ENCODE peak calls at places on chromosomes 3 and 15, in four cellular contexts. F is transverse colon, U is heart left ventricle, P is HCT116. N is an unnamed sample.

GRCh38 chr15:70147178-70147760 is 49.6 kb upstream of the TLE3 start:
- DNase-seq in F (no peak), U (no peak), P (no peak), N (no peak)

GRCh38 chr3:143240921-143241320 is 121.3 kb downstream of the CHST2 start:
- DNase-seq in P (no peak), F (no peak), U (no peak), N (no peak)

GRCh38 chr15:80455668-80456442 is 51.7 kb downstream of the ARNT2 start:
- DNase-seq in P (peak), F (peak), U (no peak), N (peak)

GRCh38 chr3:127151992-127152391 is 40.9 kb upstream of the PRR23E start:
- DNase-seq in P (no peak), F (no peak), U (no peak), N (no peak)

GRCh38 chr3:37945407-37945802 is 45.2 kb upstream of the VILL start:
- DNase-seq in F (no peak), P (no peak), U (no peak), N (no peak)

GRCh38 chr15:45548753-45549520 is 26.4 kb upstream of the SLC30A4 start:
- DNase-seq in P (no peak), U (no peak), F (no peak), N (no peak)

GRCh38 chr15:61032600-61033286 is 196.4 kb downstream of the RORA start:
- DNase-seq in F (peak), U (no peak), P (no peak), N (peak)

GRCh38 chr3:7340795-7341194 is 479.9 kb downstream of the GRM7 start:
- DNase-seq in U (no peak), P (peak), F (no peak), N (no peak)

GRCh38 chr15:54618120-54618519 is 578.6 kb downstream of the RSL24D1 start:
- DNase-seq in U (no peak), P (no peak), F (no peak), N (no peak)

GRCh38 chr15:44427756-44428724 is 611 bp downstream of the CTDSPL2 start:
- DNase-seq in F (peak), P (peak), U (no peak), N (no peak)

GRCh38 chr15:42401544-42402478 is 42.5 kb downstream of the CAPN3 start:
- DNase-seq in F (no peak), U (no peak), P (peak), N (no peak)

GRCh38 chr3:197487911-197488391 is 67.8 kb downstream of the BDH1 start:
- DNase-seq in F (no peak), U (peak), P (no peak), N (peak)

GRCh38 chr3:105553851-105554250 is 187.1 kb downstream of the ALCAM start:
- DNase-seq in U (no peak), P (no peak), F (no peak), N (no peak)

GRCh38 chr3:94596141-94596540 is 533.3 kb downstream of the NSUN3 start:
- DNase-seq in U (no peak), P (no peak), F (no peak), N (no peak)

GRCh38 chr15:62840518-62841268 is 201.9 kb upstream of the TPM1 start:
- DNase-seq in U (no peak), F (no peak), P (no peak), N (no peak)

GRCh38 chr3:107988464-107989156 is 102.2 kb downstream of the CD47 start:
- DNase-seq in P (no peak), U (peak), F (peak), N (no peak)

GRCh38 chr3:141083831-141084624 is 32.9 kb downstream of the SPSB4 start:
- DNase-seq in F (no peak), P (no peak), U (no peak), N (peak)

GRCh38 chr3:159189994-159190669 is 388.3 kb downstream of the MFSD1 start:
- DNase-seq in U (no peak), F (no peak), P (no peak), N (no peak)

GRCh38 chr3:189712906-189713483 is 81.8 kb downstream of the TP63 start:
- DNase-seq in F (no peak), P (no peak), U (no peak), N (no peak)

GRCh38 chr15:59317211-59317610 is 55.5 kb downstream of the MYO1E start:
- DNase-seq in U (no peak), P (no peak), F (no peak), N (no peak)

GRCh38 chr3:101091489-101091888 is 98.3 kb upstream of the ABI3BP start:
- DNase-seq in F (no peak), P (peak), U (no peak), N (no peak)

GRCh38 chr3:120129718-120130117 is 35.5 kb upstream of the GSK3B start:
- DNase-seq in P (no peak), F (no peak), U (no peak), N (no peak)

GRCh38 chr3:161356287-161356686 is 15.0 kb downstream of the SPTSSB start:
- DNase-seq in U (no peak), F (no peak), P (no peak), N (no peak)

GRCh38 chr3:127747751-127748521 is 74.4 kb downstream of the MGLL start:
- DNase-seq in U (peak), F (peak), P (no peak), N (peak)

GRCh38 chr3:115217678-115218451 is 70.8 kb upstream of the ZBTB20 start:
- DNase-seq in P (peak), F (peak), U (no peak), N (no peak)

GRCh38 chr3:42092006-42092405 is 849 bp downstream of the TRAK1 start:
- DNase-seq in U (peak), F (no peak), P (no peak), N (no peak)

GRCh38 chr3:36741285-36741684 is 23.1 kb downstream of the DCLK3 start:
- DNase-seq in F (no peak), P (no peak), U (no peak), N (no peak)

GRCh38 chr3:13021141-13021933 is 51.9 kb downstream of the IQSEC1 start:
- DNase-seq in P (no peak), U (peak), F (no peak), N (no peak)

GRCh38 chr3:52054689-52055511 is 1.5 kb downstream of the DUSP7 start:
- DNase-seq in P (no peak), U (no peak), F (peak), N (no peak)

GRCh38 chr3:124084398-124084881 is 92.5 kb upstream of the ROPN1 start:
- DNase-seq in F (no peak), P (no peak), U (no peak), N (no peak)

GRCh38 chr3:48188266-48189201 is at the start of gene CDC25A:
- DNase-seq in U (peak), F (peak), P (peak), N (peak)

GRCh38 chr15:59537384-59537783 is 74.2 kb upstream of the GCNT3 start:
- DNase-seq in U (no peak), P (no peak), F (no peak), N (no peak)

GRCh38 chr3:48419597-48419996 is 10.3 kb downstream of the PLXNB1 start:
- DNase-seq in F (no peak), U (peak), P (no peak), N (no peak)

GRCh38 chr3:173599673-173600072 is 202.1 kb downstream of the NLGN1 start:
- DNase-seq in P (no peak), F (no peak), U (no peak), N (no peak)

GRCh38 chr3:186320862-186321568 is 41.0 kb downstream of the DGKG start:
- DNase-seq in F (no peak), P (no peak), U (no peak), N (no peak)

GRCh38 chr3:89628856-89629255 is 521.4 kb downstream of the EPHA3 start:
- DNase-seq in P (no peak), F (no peak), U (no peak), N (no peak)
- H3K4me3 ChIP-seq in P (no peak), F (no peak), U (no peak), N (no peak)

GRCh38 chr3:25664066-25664809 is 469 bp downstream of the TOP2B start:
- DNase-seq in P (peak), F (peak), U (peak), N (peak)
- TF ChIP-seq POLR2A in P (no peak), F (no peak), U (no peak), N (no peak)

GRCh38 chr15:65066635-65067333 is 1.0 kb downstream of the RASL12 start:
- DNase-seq in U (no peak), F (no peak), P (no peak), N (no peak)
- H3K4me3 ChIP-seq in U (peak), F (peak), P (no peak), N (peak)

DNA sequence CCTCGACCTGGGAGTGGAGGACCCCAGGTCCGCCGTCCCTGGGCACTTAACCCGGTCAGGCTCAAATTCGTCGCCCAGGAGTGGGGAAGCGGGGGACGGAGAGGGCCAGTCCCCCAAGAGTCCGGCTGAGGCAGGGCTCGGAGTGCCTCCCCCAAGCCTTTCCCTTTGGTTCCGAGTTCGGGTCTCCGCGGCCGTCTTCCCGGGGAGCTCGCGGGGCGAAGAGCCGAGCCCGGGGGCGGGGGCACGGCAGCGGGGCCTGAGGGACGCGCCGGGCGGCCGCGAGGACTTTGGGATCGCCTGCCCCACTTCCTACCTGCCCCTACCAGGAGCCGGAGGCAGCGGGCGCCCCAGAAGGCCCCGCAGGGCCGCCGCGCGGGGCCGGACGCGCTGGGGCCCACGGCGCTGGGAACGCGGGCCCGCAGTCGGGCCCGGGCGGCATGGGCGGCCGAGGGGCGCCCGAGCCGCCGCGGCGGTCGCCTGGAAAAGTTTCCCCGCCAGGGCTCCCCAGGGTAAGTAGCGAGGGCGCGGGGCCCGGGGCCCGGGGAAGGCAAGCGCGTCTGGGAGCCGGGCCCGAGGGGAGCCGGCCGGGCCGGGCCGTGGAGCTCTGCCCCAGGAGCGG is 2.8 kb downstream of the FURIN start:
- DNase-seq in P (no peak), F (peak), U (peak), N (peak)
- TF ChIP-seq POLR2A in P (no peak), F (peak), U (no peak), N (no peak)

GRCh38 chr15:40338041-40338657 is 2.6 kb downstream of the CCDC9B start:
- DNase-seq in U (peak), F (peak), P (peak), N (peak)
- H3K4me3 ChIP-seq in U (no peak), F (no peak), P (no peak), N (no peak)

GRCh38 chr3:9397911-9398714 is 698 bp downstream of the SETD5 start:
- DNase-seq in U (peak), P (no peak), F (peak), N (peak)

GRCh38 chr3:9396301-9396631 is 1.1 kb upstream of the SETD5 start:
- DNase-seq in U (no peak), F (peak), P (peak), N (peak)

GRCh38 chr3:9398715-9399708 is 1.6 kb downstream of the SETD5 start:
- DNase-seq in P (no peak), F (no peak), U (no peak), N (peak)

GRCh38 chr3:9396632-9397330 is 634 bp upstream of the SETD5 start:
- DNase-seq in F (peak), P (peak), U (peak), N (peak)

GRCh38 chr3:9397331-9397910 is at the start of gene SETD5:
- DNase-seq in P (peak), U (peak), F (peak), N (peak)
- TF ChIP-seq POLR2A in P (peak), U (peak), F (peak), N (peak)